ENCODE peak calls at places on chromosome 10, in ten cellular contexts. L is activated CD4-positive, alpha-beta T cell treated with anti-CD3 and anti-CD28 coated beads for 48 hours; X is neuronal stem cell; D is stimulated activated naive CD4-positive, alpha-beta T cell; Q is AG09319; H is neural crest cell; N is sigmoid colon; I is ELR; P is NCI-H2081; K is LoVo. U is an unnamed sample.

GRCh38 chr10:122829454-122829853 is 16.2 kb downstream of the CUZD1 start:
- DNase-seq in L (no peak), X (no peak), D (no peak), Q (no peak), H (no peak), N (no peak), I (no peak), P (no peak), K (no peak), U (no peak)

GRCh38 chr10:17737021-17737965 is 14.7 kb upstream of the TMEM236 start:
- DNase-seq in L (no peak), X (peak), D (no peak), Q (no peak), H (no peak), N (no peak), I (peak), P (peak), K (peak), U (no peak)

GRCh38 chr10:5976689-5977470 is 463 bp downstream of the IL15RA start:
- DNase-seq in L (peak), X (no peak), D (peak), Q (peak), H (peak), N (peak), I (peak), P (no peak), K (peak), U (peak)

GRCh38 chr10:28676297-28676967 is 889 bp upstream of the BAMBI start:
- DNase-seq in L (peak), X (no peak), D (no peak), Q (no peak), H (peak), N (peak), I (peak), P (no peak), K (no peak), U (no peak)

GRCh38 chr10:409403-410040 is 274.3 kb downstream of the ZMYND11 start:
- DNase-seq in L (no peak), X (no peak), D (no peak), Q (no peak), H (no peak), N (no peak), I (no peak), P (no peak), K (no peak), U (no peak)

GRCh38 chr10:77801474-77802238 is 124.9 kb downstream of the DLG5 start:
- DNase-seq in L (peak), X (no peak), D (no peak), Q (no peak), H (no peak), N (no peak), I (peak), P (no peak), K (no peak), U (no peak)

GRCh38 chr10:103688451-103688850 is 166.9 kb downstream of the SH3PXD2A start:
- DNase-seq in L (no peak), X (no peak), D (no peak), Q (no peak), H (no peak), N (no peak), I (no peak), P (no peak), K (no peak), U (peak)

GRCh38 chr10:90937645-90938258 is 16.9 kb upstream of the ANKRD1 start:
- DNase-seq in L (no peak), X (no peak), D (no peak), Q (no peak), H (no peak), N (no peak), I (peak), P (no peak), K (no peak), U (no peak)

GRCh38 chr10:51103818-51104217 is 29.5 kb downstream of the PRKG1 start:
- DNase-seq in L (no peak), X (no peak), D (no peak), Q (no peak), H (no peak), N (no peak), I (peak), P (no peak), K (no peak), U (no peak)

GRCh38 chr10:9229702-9230101 is 1175.2 kb downstream of the GATA3 start:
- DNase-seq in L (peak), X (no peak), D (no peak), Q (no peak), H (no peak), N (no peak), I (no peak), P (no peak), K (no peak), U (no peak)

GRCh38 chr10:52927678-52928077 is 155.1 kb upstream of the MBL2 start:
- DNase-seq in L (no peak), X (no peak), D (no peak), Q (no peak), H (no peak), N (no peak), I (no peak), P (no peak), K (no peak), U (no peak)

GRCh38 chr10:18073314-18073713 is 66.9 kb upstream of the CACNB2 start:
- DNase-seq in L (no peak), X (no peak), D (no peak), Q (no peak), H (no peak), N (no peak), I (no peak), P (no peak), K (no peak), U (no peak)

GRCh38 chr10:93403741-93404354 is 78.3 kb downstream of the MYOF start:
- DNase-seq in L (no peak), X (no peak), D (no peak), Q (no peak), H (no peak), N (no peak), I (no peak), P (no peak), K (no peak), U (no peak)

GRCh38 chr10:121284952-121285351 is 313.3 kb downstream of the FGFR2 start:
- DNase-seq in L (no peak), X (no peak), D (no peak), Q (no peak), H (no peak), N (no peak), I (no peak), P (no peak), K (no peak), U (no peak)

GRCh38 chr10:123862421-123863188 is 29.0 kb downstream of the CPXM2 start:
- DNase-seq in L (no peak), X (no peak), D (no peak), Q (peak), H (no peak), N (no peak), I (no peak), P (no peak), K (no peak), U (no peak)

GRCh38 chr10:132921818-132922807 is 20.3 kb downstream of the CFAP46 start:
- DNase-seq in L (no peak), X (no peak), D (no peak), Q (no peak), H (no peak), N (no peak), I (no peak), P (no peak), K (no peak), U (no peak)

GRCh38 chr10:1629326-1630036 is 107.8 kb downstream of the ADARB2 start:
- DNase-seq in L (no peak), X (peak), D (no peak), Q (no peak), H (no peak), N (peak), I (no peak), P (no peak), K (no peak), U (no peak)

GRCh38 chr10:14592026-14592425 is 182.7 kb downstream of the FAM107B start:
- DNase-seq in L (no peak), X (no peak), D (no peak), Q (no peak), H (no peak), N (no peak), I (no peak), P (no peak), K (no peak), U (no peak)

GRCh38 chr10:18607503-18607902 is 43.9 kb downstream of the NSUN6 start:
- DNase-seq in L (peak), X (no peak), D (no peak), Q (peak), H (no peak), N (peak), I (peak), P (no peak), K (peak), U (peak)

GRCh38 chr10:62733654-62734293 is 70.7 kb upstream of the ADO start:
- DNase-seq in L (peak), X (no peak), D (no peak), Q (no peak), H (no peak), N (no peak), I (no peak), P (no peak), K (no peak), U (no peak)

GRCh38 chr10:58465641-58466040 is 47.0 kb upstream of the BICC1 start:
- DNase-seq in L (no peak), X (no peak), D (no peak), Q (no peak), H (no peak), N (no peak), I (peak), P (no peak), K (no peak), U (no peak)

GRCh38 chr10:74460812-74461211 is 309.8 kb downstream of the ADK start:
- DNase-seq in L (no peak), X (no peak), D (no peak), Q (no peak), H (no peak), N (no peak), I (no peak), P (no peak), K (no peak), U (no peak)

GRCh38 chr10:11142809-11143208 is 125.1 kb downstream of the CELF2 start:
- DNase-seq in L (no peak), X (no peak), D (no peak), Q (no peak), H (no peak), N (no peak), I (no peak), P (no peak), K (no peak), U (no peak)